ENCODE peak calls at places on chromosome 1, in eight cellular contexts. M is IMR-90, B is esophagus muscularis mucosa, L is body of pancreas, H is breast epithelium, Q is heart left ventricle, V is tibial nerve, Y is endothelial cell of umbilical vein. C is an unnamed sample.
A peak's percentile ranks its signal among the peaks of the same experiment; 100 is the strongest.

GRCh38 chr1:234772345-234773147 is 162.6 kb upstream of the IRF2BP2 start:
- DNase-seq in H (peak; percentile 58), V (no peak), M (peak; percentile 99), Q (peak; percentile 84), L (peak; percentile 83), Y (peak; percentile 91), B (no peak), C (peak; percentile 93)

GRCh38 chr1:218496561-218496960 is 151.4 kb downstream of the TGFB2 start:
- DNase-seq in V (no peak), Y (peak; percentile 87), L (no peak), H (no peak), Q (no peak), M (peak; percentile 100), B (no peak), C (peak; percentile 49)

GRCh38 chr1:58089898-58090535 is 456.5 kb downstream of the OMA1 start:
- DNase-seq in V (no peak), H (no peak), Y (no peak), B (no peak), M (no peak), Q (no peak), L (no peak), C (no peak)

GRCh38 chr1:229164836-229165285 is 106.0 kb upstream of the RAB4A start:
- DNase-seq in H (no peak), V (no peak), B (no peak), L (no peak), Y (no peak), Q (no peak), M (no peak), C (no peak)

GRCh38 chr1:4691766-4692405 is 37.5 kb downstream of the AJAP1 start:
- DNase-seq in Y (no peak), V (no peak), L (no peak), B (no peak), H (no peak), M (no peak), Q (no peak), C (no peak)

GRCh38 chr1:63759778-63760177 is 14.0 kb upstream of the ROR1 start:
- DNase-seq in Q (no peak), V (no peak), L (no peak), H (no peak), Y (no peak), B (no peak), M (no peak), C (no peak)

GRCh38 chr1:198423701-198424100 is 116.8 kb downstream of the ATP6V1G3 start:
- DNase-seq in Q (no peak), H (no peak), L (no peak), Y (no peak), V (no peak), M (no peak), B (no peak), C (no peak)

GRCh38 chr1:65813956-65814355 is 21.3 kb downstream of the PDE4B start:
- DNase-seq in Q (no peak), H (no peak), L (no peak), B (no peak), V (no peak), Y (no peak), M (peak; percentile 49), C (no peak)

GRCh38 chr1:40032240-40032891 is 8.2 kb upstream of the CAP1 start:
- DNase-seq in H (no peak), Q (no peak), B (no peak), L (peak; percentile 64), V (no peak), M (peak; percentile 76), Y (peak; percentile 71), C (peak; percentile 36)

GRCh38 chr1:31509124-31510072 is 66.9 kb upstream of the TINAGL1 start:
- DNase-seq in M (no peak), V (no peak), H (no peak), B (no peak), L (no peak), Y (no peak), Q (no peak), C (no peak)

GRCh38 chr1:165773324-165773965 is 4.8 kb upstream of the TMCO1 start:
- DNase-seq in B (no peak), Y (peak; percentile 46), V (no peak), L (no peak), H (no peak), Q (no peak), M (peak; percentile 89), C (peak; percentile 12)

GRCh38 chr1:41454406-41454805 is 30.1 kb downstream of the EDN2 start:
- DNase-seq in H (no peak), Y (no peak), Q (peak; percentile 51), B (no peak), M (no peak), V (peak; percentile 44), L (peak; percentile 59), C (no peak)

GRCh38 chr1:59332983-59333382 is 36.1 kb downstream of the FGGY start:
- DNase-seq in H (no peak), L (no peak), B (peak; percentile 83), M (peak; percentile 75), Y (peak; percentile 51), V (no peak), Q (no peak), C (peak; percentile 8)

GRCh38 chr1:10508511-10508951 is 33.8 kb downstream of the PEX14 start:
- DNase-seq in L (no peak), Y (no peak), V (no peak), Q (no peak), H (no peak), M (peak; percentile 57), B (no peak), C (no peak)

GRCh38 chr1:246588322-246588721 is 22.1 kb downstream of the CNST start:
- DNase-seq in B (no peak), H (no peak), V (no peak), M (peak; percentile 88), Q (no peak), L (no peak), Y (peak; percentile 77), C (no peak)

GRCh38 chr1:246591047-246591446 is 24.8 kb downstream of the CNST start:
- DNase-seq in L (no peak), Y (no peak), V (no peak), B (no peak), M (no peak), Q (no peak), H (no peak), C (no peak)

GRCh38 chr1:246591958-246592357 is 25.7 kb downstream of the CNST start:
- DNase-seq in Q (no peak), L (no peak), V (no peak), M (no peak), Y (no peak), H (no peak), B (no peak), C (no peak)

GRCh38 chr1:246592695-246593094 is 26.4 kb downstream of the CNST start:
- DNase-seq in H (no peak), B (no peak), Y (no peak), L (no peak), M (peak; percentile 94), V (no peak), Q (no peak), C (no peak)

GRCh38 chr1:246591504-246591903 is 25.2 kb downstream of the CNST start:
- DNase-seq in V (no peak), L (no peak), M (no peak), Y (no peak), Q (no peak), H (no peak), B (no peak), C (no peak)
- TF ChIP-seq POLR2A in V (no peak), L (no peak), M (no peak), Y (no peak), Q (no peak), H (no peak), B (no peak), C (no peak)

GRCh38 chr1:246978785-246979184 is 29.1 kb downstream of the ZNF695 start:
- DNase-seq in B (no peak), Y (no peak), M (no peak), Q (no peak), V (no peak), H (no peak), L (no peak), C (no peak)
- TF ChIP-seq POLR2A in B (no peak), Y (no peak), M (no peak), Q (no peak), V (no peak), H (no peak), L (no peak), C (no peak)

GRCh38 chr1:224815647-224816046 is 113.8 kb upstream of the DNAH14 start:
- DNase-seq in L (no peak), H (no peak), M (no peak), B (no peak), Q (no peak), Y (no peak), V (no peak), C (no peak)

GRCh38 chr1:224819861-224820260 is 109.6 kb upstream of the DNAH14 start:
- DNase-seq in V (no peak), M (no peak), Q (no peak), L (no peak), H (no peak), Y (no peak), B (no peak), C (no peak)

GRCh38 chr1:224816062-224816461 is 113.4 kb upstream of the DNAH14 start:
- DNase-seq in Q (no peak), M (no peak), L (no peak), V (no peak), B (no peak), H (no peak), Y (no peak), C (no peak)

GRCh38 chr1:224825525-224826000 is 103.9 kb upstream of the DNAH14 start:
- DNase-seq in Q (no peak), B (no peak), H (no peak), M (no peak), V (no peak), L (no peak), Y (no peak), C (no peak)

DNA sequence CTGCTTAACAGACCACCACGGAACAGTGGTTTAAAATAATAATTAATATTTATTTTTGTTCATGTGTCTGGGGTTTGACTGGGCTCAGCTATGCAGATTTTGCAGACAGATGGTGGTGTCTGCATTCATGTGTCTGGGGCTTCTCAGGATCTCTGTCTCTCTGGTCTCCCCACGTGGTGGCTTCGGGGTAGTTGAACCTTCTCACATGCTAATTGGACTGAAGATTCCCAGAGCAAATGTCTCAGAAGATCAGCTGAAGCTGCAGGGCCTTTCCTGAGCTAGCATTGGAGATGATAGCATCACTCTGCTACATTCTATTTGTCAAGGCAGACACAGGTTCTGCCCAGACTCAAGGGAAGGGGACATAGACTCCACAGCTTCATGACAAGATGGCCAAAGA is 109.1 kb upstream of the DNAH14 start:
- DNase-seq in Q (no peak), M (no peak), B (no peak), H (no peak), V (no peak), Y (no peak), L (no peak), C (no peak)
- TF ChIP-seq POLR2A in Q (no peak), M (no peak), B (no peak), H (no peak), V (no peak), Y (no peak), L (no peak), C (no peak)

DNA sequence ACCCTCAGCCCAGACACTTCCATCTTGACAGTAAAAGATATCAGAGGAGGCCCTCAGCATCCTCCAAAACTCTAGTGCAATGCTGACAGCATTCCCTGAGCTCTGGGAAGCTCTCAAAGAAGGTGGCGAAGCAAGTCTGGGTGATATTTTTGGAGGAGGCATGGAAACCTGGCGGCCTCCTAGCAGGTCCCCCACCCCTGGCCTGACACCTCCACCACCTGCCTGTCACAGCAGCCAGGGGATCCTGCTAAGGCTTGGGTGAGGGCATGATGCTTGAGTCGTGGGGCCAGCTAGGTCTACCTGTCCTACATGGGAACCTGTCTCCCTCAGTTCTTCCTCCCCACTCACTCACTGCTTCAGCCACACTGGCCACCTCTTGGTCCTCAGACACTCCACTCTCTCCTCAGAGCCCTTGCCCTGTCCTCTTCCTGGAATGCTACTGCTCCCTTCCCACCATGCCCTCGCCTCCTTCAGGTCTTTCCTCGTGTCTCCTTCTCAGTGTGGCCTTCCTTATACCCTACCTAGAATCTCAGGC is 8.5 kb downstream of the DHRS3 start:
- DNase-seq in Y (no peak), Q (no peak), H (no peak), B (no peak), M (no peak), V (no peak), L (no peak), C (no peak)
- TF ChIP-seq POLR2A in Y (no peak), Q (no peak), H (no peak), B (no peak), M (no peak), V (no peak), L (no peak), C (no peak)